ENCODE peak calls at places on chromosome 16, in seven cellular contexts. S is dermis microvascular lymphatic vessel endothelial cell; W is activated CD4-positive, CD25-positive, alpha-beta regulatory T cell; L is NCI-H1694; G is fibroblast of lung; Q is CD8-positive, alpha-beta T cell; X is glutamatergic neuron. Z is an unnamed sample.

GRCh38 chr16:3983081-3983520 is 102.6 kb upstream of the CREBBP start:
- DNase-seq in Q (peak; percentile 9), X (peak; percentile 80), L (peak; percentile 30), W (no peak), S (peak; percentile 62), G (peak; percentile 69), Z (peak; percentile 84)

GRCh38 chr16:74698220-74698619 is 2.4 kb downstream of the MLKL start:
- DNase-seq in L (no peak), W (no peak), X (no peak), S (no peak), Q (no peak), G (no peak), Z (no peak)

GRCh38 chr16:50083996-50084395 is 18.2 kb downstream of the HEATR3 start:
- DNase-seq in L (no peak), G (no peak), X (no peak), W (no peak), S (no peak), Q (no peak), Z (no peak)

GRCh38 chr16:85984947-85985451 is 86.0 kb downstream of the IRF8 start:
- DNase-seq in L (no peak), G (no peak), Q (no peak), S (no peak), X (no peak), W (no peak), Z (no peak)

GRCh38 chr16:68404736-68405345 is 43.5 kb downstream of the SMPD3 start:
- DNase-seq in G (no peak), X (no peak), L (no peak), S (no peak), W (no peak), Q (no peak), Z (no peak)

GRCh38 chr16:2015117-2015946 is 4.3 kb upstream of the NPW start:
- DNase-seq in X (no peak), W (no peak), Q (no peak), S (no peak), L (no peak), G (peak; percentile 93), Z (no peak)

GRCh38 chr16:31488630-31489564 is 6.0 kb downstream of the SLC5A2 start:
- DNase-seq in S (no peak), W (no peak), X (peak; percentile 29), L (no peak), G (no peak), Q (no peak), Z (no peak)

GRCh38 chr16:66751135-66751991 is at the start of gene DYNC1LI2:
- DNase-seq in S (peak; percentile 23), L (peak; percentile 14), Q (peak; percentile 73), G (peak; percentile 70), X (peak; percentile 86), W (peak; percentile 76), Z (peak; percentile 90)

GRCh38 chr16:57528499-57529323 is 7.7 kb downstream of the CCDC102A start:
- DNase-seq in L (no peak), S (no peak), G (no peak), X (no peak), Q (no peak), W (no peak), Z (peak; percentile 72)